ENCODE peak calls at places on chromosomes 2 and 18, in five cellular contexts. One of them, this sample, is unnamed.

GRCh38 chr2:65292461-65293127 is 65.0 kb downstream of the ACTR2 start:
- DNase-seq in RWPE1: no peak
- DNase-seq in HCT116: no peak
- DNase-seq in left lung: no peak
- DNase-seq in CD8-positive, alpha-beta memory T cell: no peak
- DNase-seq in this sample: no peak

GRCh38 chr18:9559253-9559652 is 55.1 kb downstream of the PPP4R1 start:
- DNase-seq in RWPE1: no peak
- DNase-seq in CD8-positive, alpha-beta memory T cell: no peak
- DNase-seq in left lung: no peak
- DNase-seq in HCT116: no peak
- DNase-seq in this sample: no peak

GRCh38 chr2:31286961-31287550 is 53.1 kb downstream of the EHD3 start:
- DNase-seq in RWPE1: no peak
- DNase-seq in HCT116: no peak
- DNase-seq in left lung: no peak
- DNase-seq in CD8-positive, alpha-beta memory T cell: no peak
- DNase-seq in this sample: no peak

GRCh38 chr2:18267501-18267900 is 293.0 kb downstream of the RDH14 start:
- DNase-seq in left lung: no peak
- DNase-seq in CD8-positive, alpha-beta memory T cell: no peak
- DNase-seq in RWPE1: no peak
- DNase-seq in HCT116: no peak
- DNase-seq in this sample: no peak

GRCh38 chr18:52822160-52822559 is 482.2 kb downstream of the DCC start:
- DNase-seq in RWPE1: no peak
- DNase-seq in CD8-positive, alpha-beta memory T cell: no peak
- DNase-seq in left lung: no peak
- DNase-seq in HCT116: no peak
- DNase-seq in this sample: no peak

GRCh38 chr2:151851761-151852160 is 23.5 kb upstream of the ARL5A start:
- DNase-seq in RWPE1: no peak
- DNase-seq in CD8-positive, alpha-beta memory T cell: no peak
- DNase-seq in HCT116: no peak
- DNase-seq in left lung: no peak
- DNase-seq in this sample: no peak

GRCh38 chr2:148532049-148532428 is 112.5 kb upstream of the EPC2 start:
- DNase-seq in RWPE1: no peak
- DNase-seq in left lung: no peak
- DNase-seq in CD8-positive, alpha-beta memory T cell: no peak
- DNase-seq in HCT116: no peak
- DNase-seq in this sample: no peak

GRCh38 chr18:11572201-11572600 is 37.2 kb upstream of the SLC35G4 start:
- DNase-seq in RWPE1: no peak
- DNase-seq in CD8-positive, alpha-beta memory T cell: no peak
- DNase-seq in left lung: no peak
- DNase-seq in HCT116: no peak
- DNase-seq in this sample: no peak

GRCh38 chr18:46502444-46502843 is 154.6 kb downstream of the LOXHD1 start:
- DNase-seq in CD8-positive, alpha-beta memory T cell: no peak
- DNase-seq in left lung: no peak
- DNase-seq in HCT116: no peak
- DNase-seq in RWPE1: peak
- DNase-seq in this sample: no peak

GRCh38 chr2:163736433-163737168 is 793 bp upstream of the FIGN start:
- DNase-seq in HCT116: no peak
- DNase-seq in left lung: peak
- DNase-seq in RWPE1: peak
- DNase-seq in CD8-positive, alpha-beta memory T cell: no peak
- DNase-seq in this sample: peak

GRCh38 chr2:130756041-130756720 is 841 bp downstream of the AMER3 start:
- DNase-seq in CD8-positive, alpha-beta memory T cell: no peak
- DNase-seq in HCT116: no peak
- DNase-seq in left lung: peak
- DNase-seq in RWPE1: peak
- DNase-seq in this sample: no peak

GRCh38 chr2:20282916-20283592 is 58.1 kb upstream of the SDC1 start:
- DNase-seq in RWPE1: no peak
- DNase-seq in HCT116: no peak
- DNase-seq in left lung: no peak
- DNase-seq in CD8-positive, alpha-beta memory T cell: no peak
- DNase-seq in this sample: no peak

GRCh38 chr2:234427081-234428058 is 69.5 kb downstream of the ARL4C start:
- DNase-seq in HCT116: no peak
- DNase-seq in RWPE1: no peak
- DNase-seq in left lung: no peak
- DNase-seq in CD8-positive, alpha-beta memory T cell: no peak
- DNase-seq in this sample: no peak

GRCh38 chr2:128535928-128536327 is 217.3 kb upstream of the HS6ST1 start:
- DNase-seq in RWPE1: peak
- DNase-seq in left lung: no peak
- DNase-seq in CD8-positive, alpha-beta memory T cell: no peak
- DNase-seq in HCT116: peak
- DNase-seq in this sample: no peak

GRCh38 chr2:239716536-239717318 is 308.4 kb downstream of the NDUFA10 start:
- DNase-seq in left lung: no peak
- DNase-seq in HCT116: no peak
- DNase-seq in CD8-positive, alpha-beta memory T cell: no peak
- DNase-seq in RWPE1: no peak
- DNase-seq in this sample: peak

GRCh38 chr2:107255744-107256143 is 369.8 kb upstream of the ST6GAL2 start:
- DNase-seq in RWPE1: no peak
- DNase-seq in left lung: peak
- DNase-seq in HCT116: no peak
- DNase-seq in CD8-positive, alpha-beta memory T cell: no peak
- DNase-seq in this sample: no peak

GRCh38 chr2:225765845-225766244 is 366.3 kb downstream of the NYAP2 start:
- DNase-seq in CD8-positive, alpha-beta memory T cell: no peak
- DNase-seq in HCT116: no peak
- DNase-seq in RWPE1: no peak
- DNase-seq in left lung: no peak
- DNase-seq in this sample: no peak

GRCh38 chr18:77993188-77993981 is 743.7 kb downstream of the GALR1 start:
- DNase-seq in left lung: no peak
- DNase-seq in CD8-positive, alpha-beta memory T cell: no peak
- DNase-seq in RWPE1: no peak
- DNase-seq in HCT116: no peak
- DNase-seq in this sample: no peak

GRCh38 chr2:24047703-24048033 is 477 bp upstream of the WDCP start:
- DNase-seq in HCT116: no peak
- DNase-seq in left lung: no peak
- DNase-seq in CD8-positive, alpha-beta memory T cell: no peak
- DNase-seq in RWPE1: no peak
- DNase-seq in this sample: no peak

GRCh38 chr2:217597681-217598080 is 405.1 kb downstream of the TNS1 start:
- DNase-seq in RWPE1: no peak
- DNase-seq in CD8-positive, alpha-beta memory T cell: no peak
- DNase-seq in left lung: no peak
- DNase-seq in HCT116: no peak
- DNase-seq in this sample: no peak

GRCh38 chr2:234306426-234307173 is 190.3 kb downstream of the ARL4C start:
- DNase-seq in CD8-positive, alpha-beta memory T cell: no peak
- DNase-seq in HCT116: no peak
- DNase-seq in RWPE1: peak
- DNase-seq in left lung: no peak
- DNase-seq in this sample: no peak

GRCh38 chr2:82819936-82820335 is 1639.1 kb downstream of the SUCLG1 start:
- DNase-seq in left lung: no peak
- DNase-seq in HCT116: no peak
- DNase-seq in RWPE1: no peak
- DNase-seq in CD8-positive, alpha-beta memory T cell: no peak
- DNase-seq in this sample: no peak

GRCh38 chr2:31060397-31060796 is 77.8 kb downstream of the GALNT14 start:
- DNase-seq in CD8-positive, alpha-beta memory T cell: no peak
- DNase-seq in RWPE1: no peak
- DNase-seq in HCT116: no peak
- DNase-seq in left lung: no peak
- DNase-seq in this sample: peak

GRCh38 chr2:215885621-215886020 is 127.7 kb downstream of the MREG start:
- DNase-seq in RWPE1: no peak
- DNase-seq in left lung: no peak
- DNase-seq in HCT116: no peak
- DNase-seq in CD8-positive, alpha-beta memory T cell: no peak
- DNase-seq in this sample: no peak

GRCh38 chr2:215886026-215886425 is 127.3 kb downstream of the MREG start:
- DNase-seq in left lung: peak
- DNase-seq in HCT116: no peak
- DNase-seq in RWPE1: no peak
- DNase-seq in CD8-positive, alpha-beta memory T cell: no peak
- DNase-seq in this sample: no peak

GRCh38 chr2:215882689-215883088 is 130.7 kb downstream of the MREG start:
- DNase-seq in CD8-positive, alpha-beta memory T cell: no peak
- DNase-seq in HCT116: no peak
- DNase-seq in left lung: no peak
- DNase-seq in RWPE1: peak
- DNase-seq in this sample: no peak

GRCh38 chr2:215883799-215884198 is 129.6 kb downstream of the MREG start:
- DNase-seq in left lung: no peak
- DNase-seq in CD8-positive, alpha-beta memory T cell: no peak
- DNase-seq in HCT116: no peak
- DNase-seq in RWPE1: no peak
- DNase-seq in this sample: no peak

GRCh38 chr2:215884741-215885140 is 128.6 kb downstream of the MREG start:
- DNase-seq in left lung: no peak
- DNase-seq in HCT116: no peak
- DNase-seq in CD8-positive, alpha-beta memory T cell: no peak
- DNase-seq in RWPE1: no peak
- DNase-seq in this sample: no peak
- H3K27ac ChIP-seq in left lung: no peak
- H3K27ac ChIP-seq in HCT116: no peak
- H3K27ac ChIP-seq in CD8-positive, alpha-beta memory T cell: no peak
- H3K27ac ChIP-seq in RWPE1: no peak
- H3K27ac ChIP-seq in this sample: no peak

GRCh38 chr2:183898641-183899040 is 699.7 kb upstream of the ZNF804A start:
- DNase-seq in HCT116: no peak
- DNase-seq in RWPE1: peak
- DNase-seq in left lung: no peak
- DNase-seq in CD8-positive, alpha-beta memory T cell: no peak
- DNase-seq in this sample: no peak
- H3K27ac ChIP-seq in HCT116: no peak
- H3K27ac ChIP-seq in RWPE1: no peak
- H3K27ac ChIP-seq in left lung: no peak
- H3K27ac ChIP-seq in CD8-positive, alpha-beta memory T cell: no peak
- H3K27ac ChIP-seq in this sample: no peak

GRCh38 chr2:188523901-188524300 is 232.2 kb downstream of the GULP1 start:
- DNase-seq in HCT116: no peak
- DNase-seq in RWPE1: no peak
- DNase-seq in CD8-positive, alpha-beta memory T cell: no peak
- DNase-seq in left lung: no peak
- DNase-seq in this sample: no peak
- H3K27ac ChIP-seq in HCT116: no peak
- H3K27ac ChIP-seq in RWPE1: no peak
- H3K27ac ChIP-seq in CD8-positive, alpha-beta memory T cell: no peak
- H3K27ac ChIP-seq in left lung: no peak
- H3K27ac ChIP-seq in this sample: no peak

DNA sequence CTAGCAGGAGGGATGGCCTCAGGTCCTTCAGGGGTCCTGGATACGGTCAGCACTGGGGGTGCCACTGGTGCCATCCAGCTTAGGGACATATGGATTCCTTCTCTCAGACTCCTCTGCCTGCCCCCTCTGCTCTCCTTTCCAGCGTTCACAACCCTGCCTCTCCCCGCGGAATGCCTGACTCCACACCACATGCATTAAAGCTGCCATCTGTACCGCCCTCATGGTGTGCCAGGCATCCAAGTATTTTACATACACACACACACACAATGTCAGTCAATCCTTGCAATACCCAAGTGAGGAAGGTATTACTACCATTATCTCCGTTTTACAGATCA is 165.6 kb upstream of the HAAO start:
- DNase-seq in RWPE1: no peak
- DNase-seq in HCT116: no peak
- DNase-seq in CD8-positive, alpha-beta memory T cell: no peak
- DNase-seq in left lung: no peak
- DNase-seq in this sample: no peak
- H3K27ac ChIP-seq in RWPE1: peak
- H3K27ac ChIP-seq in HCT116: no peak
- H3K27ac ChIP-seq in CD8-positive, alpha-beta memory T cell: no peak
- H3K27ac ChIP-seq in left lung: no peak
- H3K27ac ChIP-seq in this sample: no peak

This sample was measured in upper lobe of right lung.